ENCODE peak calls at places on chromosome 9, in four cellular contexts. C is K562, M is A549, V is stomach. G is an unnamed sample. For H3K4me1, the result is how much of the 10 kb centered on the place peaks cover.

GRCh38 chr9:105994970-105995369 is 300.6 kb downstream of the TMEM38B start:
- DNase-seq in C (peak), M (no peak), V (no peak), G (no peak)

GRCh38 chr9:98007251-98007928 is 24.2 kb downstream of the ANP32B start:
- DNase-seq in M (no peak), V (no peak), C (no peak), G (no peak)

GRCh38 chr9:70111042-70111602 is 67.5 kb downstream of the MAMDC2 start:
- DNase-seq in V (peak), M (peak), C (peak), G (peak)

GRCh38 chr9:99762470-99762869 is 59.2 kb upstream of the NR4A3 start:
- DNase-seq in C (no peak), M (no peak), V (no peak), G (no peak)

GRCh38 chr9:73824671-73825070 is 672.5 kb upstream of the RORB start:
- DNase-seq in C (no peak), M (no peak), V (no peak), G (no peak)

GRCh38 chr9:105376893-105377292 is 70.9 kb upstream of the FSD1L start:
- DNase-seq in C (no peak), V (no peak), M (no peak), G (no peak)

GRCh38 chr9:18459958-18460584 is 13.9 kb upstream of the ADAMTSL1 start:
- DNase-seq in M (no peak), V (no peak), C (no peak), G (no peak)

GRCh38 chr9:89786650-89787049 is 181.8 kb downstream of the GADD45G start:
- DNase-seq in C (no peak), M (no peak), V (peak), G (no peak)

GRCh38 chr9:72132052-72132451 is 17.2 kb upstream of the GDA start:
- DNase-seq in C (no peak), M (no peak), V (no peak), G (no peak)

GRCh38 chr9:136848393-136849037 is 694 bp upstream of the PHPT1 start:
- DNase-seq in M (peak), C (peak), V (peak), G (no peak)

GRCh38 chr9:135939351-135940265 is 21.6 kb downstream of the UBAC1 start:
- DNase-seq in V (no peak), M (no peak), C (no peak), G (no peak)

GRCh38 chr9:127714916-127715442 is 484 bp downstream of the PTRH1 start:
- DNase-seq in C (no peak), M (no peak), V (peak), G (no peak)

GRCh38 chr9:2150338-2150737 is 135.2 kb downstream of the SMARCA2 start:
- DNase-seq in V (no peak), C (no peak), M (no peak), G (no peak)

GRCh38 chr9:23746317-23746716 is 79.7 kb downstream of the ELAVL2 start:
- DNase-seq in V (no peak), C (no peak), M (no peak), G (no peak)

GRCh38 chr9:129483467-129484324 is 137.2 kb downstream of the C9orf50 start:
- DNase-seq in C (peak), V (peak), M (peak), G (peak)

GRCh38 chr9:126986506-126986951 is 71.9 kb downstream of the RALGPS1 start:
- DNase-seq in M (peak), C (no peak), V (no peak), G (no peak)

GRCh38 chr9:133982971-133983720 is 9.0 kb downstream of the VAV2 start:
- DNase-seq in V (no peak), M (no peak), C (no peak), G (no peak)

GRCh38 chr9:78121488-78121887 is 89.9 kb upstream of the GNAQ start:
- DNase-seq in C (peak), M (peak), V (peak), G (peak)

GRCh38 chr9:127570533-127571111 is 41.5 kb upstream of the STXBP1 start:
- DNase-seq in C (no peak), V (peak), M (no peak), G (no peak)

GRCh38 chr9:21728781-21729180 is 73.7 kb upstream of the MTAP start:
- DNase-seq in C (no peak), V (no peak), M (no peak), G (no peak)

GRCh38 chr9:88075966-88076285 is 62.3 kb downstream of the SPATA31C2 start:
- DNase-seq in M (no peak), C (no peak), V (no peak), G (no peak)

GRCh38 chr9:88064554-88064953 is 73.7 kb downstream of the SPATA31C2 start:
- DNase-seq in M (no peak), C (no peak), V (no peak), G (no peak)

GRCh38 chr9:37444890-37445289 is 20.4 kb downstream of the ZBTB5 start:
- DNase-seq in C (no peak), M (no peak), V (no peak), G (no peak)

GRCh38 chr9:69746859-69747560 is 12.8 kb downstream of the PTAR1 start:
- DNase-seq in M (no peak), C (no peak), V (no peak), G (no peak)

GRCh38 chr9:75197521-75197920 is 109.2 kb downstream of the OSTF1 start:
- DNase-seq in M (no peak), V (no peak), C (no peak), G (no peak)

GRCh38 chr9:87516222-87516930 is 18.7 kb downstream of the DAPK1 start:
- DNase-seq in M (no peak), C (peak), V (peak), G (peak)

GRCh38 chr9:85859751-85860150 is 81.2 kb upstream of the NAA35 start:
- DNase-seq in C (no peak), M (no peak), V (no peak), G (no peak)

GRCh38 chr9:118038713-118039112 is 334.5 kb downstream of the TLR4 start:
- DNase-seq in V (no peak), M (no peak), C (no peak), G (no peak)

GRCh38 chr9:82127993-82128710 is 139.6 kb downstream of the SPATA31D1 start:
- DNase-seq in C (no peak), M (no peak), V (no peak), G (no peak)

GRCh38 chr9:127574089-127574921 is 37.8 kb upstream of the STXBP1 start:
- DNase-seq in C (no peak), V (peak), M (peak), G (no peak)

GRCh38 chr9:137309368-137310189 is 7.5 kb upstream of the NRARP start:
- DNase-seq in C (peak), M (no peak), V (no peak), G (no peak)

GRCh38 chr9:33649463-33649862 is 125.4 kb downstream of the ANKRD18B start:
- DNase-seq in C (no peak), M (no peak), V (no peak), G (no peak)

GRCh38 chr9:114180701-114181582 is 25.6 kb downstream of the COL27A1 start:
- DNase-seq in V (no peak), C (no peak), M (no peak), G (no peak)

GRCh38 chr9:77224750-77225312 is 47.5 kb downstream of the VPS13A start:
- DNase-seq in V (no peak), C (no peak), M (no peak), G (no peak)

GRCh38 chr9:106920091-106920490 is 57.1 kb downstream of the ZNF462 start:
- DNase-seq in C (no peak), M (no peak), V (no peak), G (no peak)

GRCh38 chr9:133125706-133126696 is 5.0 kb upstream of the RALGDS start:
- DNase-seq in M (no peak), V (no peak), C (no peak), G (no peak)

GRCh38 chr9:89768051-89768450 is 163.2 kb downstream of the GADD45G start:
- DNase-seq in V (no peak), M (no peak), C (no peak), G (no peak)

GRCh38 chr9:95835398-95835797 is 40.1 kb upstream of the ERCC6L2 start:
- DNase-seq in M (no peak), C (no peak), V (no peak), G (no peak)
- TF ChIP-seq EP300 in M (no peak), C (no peak), V (no peak), G (no peak)

GRCh38 chr9:123998970-123999621 is 12.5 kb upstream of the LHX2 start:
- DNase-seq in V (no peak), C (no peak), M (no peak), G (no peak)

GRCh38 chr9:123999668-124000067 is 11.9 kb upstream of the LHX2 start:
- DNase-seq in M (peak), C (no peak), V (no peak), G (no peak)

GRCh38 chr9:124000784-124001444 is 10.7 kb upstream of the LHX2 start:
- DNase-seq in C (no peak), M (no peak), V (no peak), G (no peak)

GRCh38 chr9:124001445-124001799 is 10.1 kb upstream of the LHX2 start:
- DNase-seq in C (no peak), M (no peak), V (no peak), G (no peak)

GRCh38 chr9:124000161-124000783 is 11.3 kb upstream of the LHX2 start:
- DNase-seq in V (no peak), C (no peak), M (peak), G (no peak)
- H3K4me3 ChIP-seq in V (peak), C (no peak), M (peak), G (no peak)

GRCh38 chr9:93077811-93078210 is 18.2 kb upstream of the CARD19 start:
- DNase-seq in C (no peak), V (no peak), M (no peak), G (no peak)
- H3K4me1 ChIP-seq in C (under half), V (under half), M (under half), G (under half)

DNA sequence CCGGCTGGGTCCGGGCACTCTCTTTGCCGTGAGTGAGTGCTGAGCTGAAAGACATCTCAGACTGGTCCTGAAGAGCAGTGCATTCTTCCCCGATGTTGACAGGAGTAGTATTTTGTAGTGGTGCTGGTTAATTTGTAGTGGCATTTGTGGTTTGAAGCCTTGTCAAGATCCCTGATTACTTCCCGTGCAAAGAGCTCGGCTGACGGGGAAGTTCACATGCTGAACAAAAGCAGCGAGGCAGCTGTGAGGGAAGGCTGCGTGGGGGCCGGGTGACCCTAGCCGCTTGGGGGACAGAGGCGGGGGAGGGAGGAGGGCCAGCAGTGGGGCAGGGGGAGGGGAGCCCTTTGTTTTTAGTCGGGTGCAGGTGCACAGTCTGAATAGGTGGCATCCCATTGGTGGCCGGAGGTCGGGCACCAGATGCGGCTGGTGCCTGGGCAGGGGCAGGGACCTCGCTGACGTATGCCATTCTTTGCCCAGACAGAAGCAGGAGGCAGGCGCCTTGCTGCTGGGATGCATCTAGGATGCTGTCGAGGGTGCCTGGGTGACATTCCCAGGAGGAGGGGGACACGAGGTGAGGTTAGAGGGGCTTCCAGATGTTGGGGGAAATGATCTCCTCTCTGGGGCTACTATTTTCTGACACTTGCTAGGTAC is 64.7 kb downstream of the CRB2 start:
- DNase-seq in V (no peak), C (no peak), M (no peak), G (no peak)
- TF ChIP-seq EP300 in V (no peak), C (no peak), M (no peak), G (no peak)

DNA sequence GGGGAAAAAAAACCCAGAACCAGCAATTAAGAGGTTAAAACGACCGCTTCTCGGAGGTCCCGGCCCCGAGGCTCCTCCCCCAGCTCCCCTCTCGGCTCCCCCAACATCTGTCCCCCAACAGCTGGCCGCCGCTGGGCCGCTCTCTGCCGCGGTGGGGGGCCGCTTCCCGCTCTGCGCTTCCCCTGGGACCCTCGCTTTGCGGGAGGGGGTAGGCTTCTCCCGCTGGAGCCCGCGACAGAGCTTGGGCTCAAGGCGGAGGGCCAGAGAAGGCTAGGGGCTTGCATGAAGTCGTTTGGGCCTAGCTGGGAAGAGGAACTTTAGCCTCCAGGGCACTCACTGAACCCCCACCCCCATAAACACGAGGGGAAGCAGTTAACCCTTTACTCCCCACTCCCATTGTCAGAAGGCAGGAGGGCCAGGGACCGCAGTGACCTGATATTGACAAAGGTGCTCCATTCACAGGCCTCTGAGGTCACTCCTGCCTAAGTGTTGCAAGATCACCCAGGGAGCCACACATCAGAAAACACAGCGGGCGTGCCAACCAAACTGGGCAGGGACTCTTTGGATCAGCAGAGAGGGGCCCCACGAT is 7.4 kb downstream of the LHX6 start:
- DNase-seq in V (no peak), C (no peak), M (no peak), G (no peak)
- H3K4me3 ChIP-seq in V (no peak), C (no peak), M (no peak), G (no peak)

DNA sequence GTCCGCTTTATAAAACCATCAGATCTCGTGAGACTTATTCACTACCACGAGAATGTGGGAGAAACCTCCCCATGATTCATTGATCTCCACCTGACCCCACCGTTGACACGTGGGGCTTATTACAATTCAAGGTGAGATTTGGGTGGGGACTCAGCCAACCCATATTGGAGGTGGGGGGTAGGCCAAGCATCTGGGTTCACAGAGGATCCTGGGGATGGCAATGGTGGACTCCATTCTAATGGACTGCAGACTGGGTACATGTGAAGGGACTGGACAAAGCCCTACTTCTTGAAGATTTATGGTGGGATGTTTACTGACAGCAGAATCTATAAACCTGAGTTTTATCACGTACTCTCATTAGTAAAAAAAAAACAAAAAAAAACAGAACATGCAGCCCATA is 15.1 kb downstream of the QRFP start:
- DNase-seq in M (no peak), C (no peak), V (no peak), G (no peak)
- H3K4me1 ChIP-seq in M (under half), C (under half), V (under half), G (under half)

G was measured in tibial nerve.